ENCODE peak calls at places on chromosomes 11 and 22, in nine cellular contexts. V is IMR-90; Z is heart left ventricle; K is aorta; A is HCT116; Y is ovary; O is CD4-positive, alpha-beta memory T cell; M is neural progenitor cell; W is kidney. G is an unnamed sample. For H3K4me1, the result is how much of the 10 kb centered on the place peaks cover.

GRCh38 chr22:45162531-45162930 is 1.2 kb upstream of the NUP50 start:
- DNase-seq in V (no peak), Z (no peak), K (no peak), A (no peak), Y (no peak), O (no peak), M (peak), W (no peak), G (no peak)

GRCh38 chr11:93936416-93936815 is 84.7 kb upstream of the HEPHL1 start:
- DNase-seq in V (no peak), Z (no peak), K (no peak), A (no peak), Y (no peak), O (no peak), M (no peak), W (no peak), G (no peak)

GRCh38 chr22:46800102-46800857 is 37.8 kb downstream of the TBC1D22A start:
- DNase-seq in V (no peak), Z (no peak), K (peak), A (no peak), Y (no peak), O (no peak), M (no peak), W (peak), G (no peak)

GRCh38 chr11:121890377-121890776 is 225.6 kb downstream of the BLID start:
- DNase-seq in V (peak), Z (no peak), K (no peak), A (no peak), Y (no peak), O (no peak), M (no peak), W (no peak), G (no peak)

GRCh38 chr22:31680764-31681624 is 19.0 kb upstream of the PISD start:
- DNase-seq in V (peak), Z (no peak), K (peak), A (no peak), Y (no peak), O (no peak), M (no peak), W (peak), G (no peak)

GRCh38 chr11:17599460-17599925 is 52.4 kb downstream of the OTOG start:
- DNase-seq in V (no peak), Z (no peak), K (peak), A (no peak), Y (no peak), O (no peak), M (no peak), W (no peak), G (peak)

GRCh38 chr22:42688241-42688913 is 32.3 kb downstream of the A4GALT start:
- DNase-seq in V (peak), Z (peak), K (peak), A (no peak), Y (peak), O (no peak), M (peak), W (peak), G (peak)

GRCh38 chr11:9057032-9057431 is 34.4 kb downstream of the SCUBE2 start:
- DNase-seq in V (peak), Z (no peak), K (no peak), A (no peak), Y (no peak), O (no peak), M (no peak), W (no peak), G (no peak)

GRCh38 chr22:43789452-43789851 is 22.7 kb downstream of the EFCAB6 start:
- DNase-seq in V (peak), Z (no peak), K (no peak), A (no peak), Y (peak), O (no peak), M (no peak), W (peak), G (no peak)

GRCh38 chr11:112797653-112798293 is 163.4 kb upstream of the NCAM1 start:
- DNase-seq in V (no peak), Z (no peak), K (no peak), A (no peak), Y (no peak), O (no peak), M (peak), W (no peak), G (no peak)

GRCh38 chr22:27110985-27111451 is 453.6 kb downstream of the MIAT start:
- DNase-seq in V (peak), Z (no peak), K (no peak), A (no peak), Y (no peak), O (no peak), M (peak), W (no peak), G (no peak)

GRCh38 chr11:125762445-125762844 is 16.2 kb downstream of the PATE2 start:
- DNase-seq in V (no peak), Z (no peak), K (no peak), A (no peak), Y (no peak), O (no peak), M (no peak), W (no peak), G (no peak)
- H3K4me3 ChIP-seq in V (no peak), Z (no peak), K (no peak), A (no peak), Y (no peak), O (no peak), M (no peak), W (no peak), G (no peak)

GRCh38 chr22:23232094-23232905 is 52.0 kb downstream of the BCR start:
- DNase-seq in V (no peak), Z (no peak), K (no peak), A (no peak), Y (no peak), O (no peak), M (no peak), W (no peak), G (no peak)
- H3K4me1 ChIP-seq in V (under half), Z (under half), K (under half), A (under half), Y (under half), O (half or more), M (under half), W (under half), G (under half)

DNA sequence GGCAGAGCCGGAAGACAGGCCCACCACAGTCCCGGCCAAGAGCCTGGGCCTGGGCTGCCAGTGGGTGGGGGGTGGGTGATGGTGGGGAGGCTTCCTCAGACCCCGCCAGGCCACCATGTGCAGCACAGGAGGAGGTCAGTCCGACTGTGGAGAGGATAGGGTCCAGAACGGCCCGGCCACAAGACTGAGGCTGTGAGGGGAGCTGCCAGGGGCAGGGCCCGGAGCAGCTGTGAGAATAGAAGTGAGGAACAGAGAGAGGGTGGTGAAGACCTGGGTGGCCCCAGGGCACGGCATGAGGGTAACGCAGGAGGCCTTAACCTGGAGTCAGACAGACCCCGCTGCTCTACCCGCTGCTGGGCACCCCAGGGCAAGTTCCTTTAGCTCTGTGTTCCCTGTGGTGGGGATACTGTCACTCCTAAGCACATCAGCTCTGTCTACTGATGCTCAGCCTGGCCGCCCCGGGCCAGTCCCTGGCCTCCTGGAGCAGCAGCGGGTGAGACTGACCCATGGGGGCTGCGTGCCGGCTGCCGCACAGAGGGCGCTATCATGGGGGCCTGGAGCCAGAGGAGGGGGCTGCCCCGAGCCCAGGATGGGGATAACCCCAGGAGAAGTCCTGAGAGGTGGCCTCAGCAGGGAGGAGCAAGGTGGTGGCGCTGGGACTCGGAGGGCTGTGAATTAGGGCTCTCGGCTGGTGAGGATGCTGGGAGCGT is 1.7 kb downstream of the FERMT3 start:
- DNase-seq in V (no peak), Z (peak), K (no peak), A (no peak), Y (peak), O (no peak), M (peak), W (peak), G (no peak)
- H3K4me3 ChIP-seq in V (no peak), Z (peak), K (no peak), A (no peak), Y (no peak), O (peak), M (no peak), W (no peak), G (no peak)

DNA sequence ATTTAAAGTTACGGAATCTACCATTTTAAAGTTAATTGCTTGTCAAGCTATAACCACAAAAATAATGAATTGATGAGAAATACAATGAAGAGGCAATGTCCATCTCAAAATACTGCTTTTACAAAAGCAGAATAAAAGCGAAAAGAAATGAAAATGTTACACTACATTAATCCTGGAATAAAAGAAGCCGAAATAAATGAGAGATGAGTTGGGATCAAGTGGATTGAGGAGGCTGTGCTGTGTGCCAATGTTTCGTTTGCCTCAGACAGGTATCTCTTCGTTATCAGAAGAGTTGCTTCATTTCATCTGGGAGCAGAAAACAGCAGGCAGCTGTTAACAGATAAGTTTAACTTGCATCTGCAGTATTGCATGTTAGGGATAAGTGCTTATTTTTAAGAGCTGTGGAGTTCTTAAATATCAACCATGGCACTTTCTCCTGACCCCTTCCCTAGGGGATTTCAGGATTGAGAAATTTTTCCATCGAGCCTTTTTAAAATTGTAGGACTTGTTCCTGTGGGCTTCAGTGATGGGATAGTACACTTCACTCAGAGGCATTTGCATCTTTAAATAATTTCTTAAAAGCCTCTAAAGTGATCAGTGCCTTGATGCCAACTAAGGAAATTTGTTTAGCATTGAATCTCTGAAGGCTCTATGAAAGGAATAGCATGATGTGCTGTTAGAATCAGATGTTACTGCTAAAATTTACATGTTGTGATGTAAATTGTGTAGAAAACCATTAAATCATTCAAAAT is 4.2 kb downstream of the MALAT1 start:
- DNase-seq in V (peak), Z (no peak), K (peak), A (no peak), Y (peak), O (peak), M (no peak), W (no peak), G (no peak)
- H3K4me1 ChIP-seq in V (under half), Z (under half), K (under half), A (half or more), Y (under half), O (under half), M (under half), W (under half), G (under half)

GRCh38 chr22:48099671-48100070 is 1337.2 kb downstream of the TBC1D22A start:
- DNase-seq in V (no peak), Z (no peak), K (peak), A (no peak), Y (no peak), O (no peak), M (no peak), W (no peak), G (no peak)
- H3K4me3 ChIP-seq in V (no peak), Z (no peak), K (no peak), A (no peak), Y (no peak), O (no peak), M (no peak), W (no peak), G (no peak)

DNA sequence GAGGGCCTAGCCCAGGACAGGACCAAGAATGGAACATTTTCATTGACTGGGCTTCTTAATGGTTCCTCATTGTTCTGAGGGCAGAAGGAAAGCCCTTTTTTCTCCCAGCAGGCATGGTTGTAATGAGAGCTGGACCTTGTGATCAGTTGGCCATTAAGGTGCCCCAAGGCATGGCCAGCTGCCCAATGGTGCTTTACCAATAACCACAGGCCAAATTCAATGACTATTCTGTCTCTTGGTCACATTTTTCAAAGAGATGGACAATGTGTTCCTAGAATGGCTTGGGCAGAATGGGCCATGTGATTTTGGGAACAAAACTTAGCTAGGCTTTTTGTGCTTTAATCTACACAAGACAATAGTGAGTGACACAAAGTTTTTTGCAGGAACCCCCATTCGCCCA is 7.3 kb downstream of the NAV2 start:
- DNase-seq in V (no peak), Z (no peak), K (no peak), A (no peak), Y (no peak), O (no peak), M (no peak), W (no peak), G (no peak)
- H3K4me1 ChIP-seq in V (under half), Z (under half), K (under half), A (under half), Y (under half), O (under half), M (under half), W (under half), G (under half)

GRCh38 chr22:35410663-35411034 is 10.7 kb downstream of the MCM5 start:
- DNase-seq in V (no peak), Z (no peak), K (no peak), A (no peak), Y (no peak), O (no peak), M (no peak), W (no peak), G (no peak)

GRCh38 chr22:35411112-35411511 is 11.2 kb downstream of the MCM5 start:
- DNase-seq in V (no peak), Z (no peak), K (no peak), A (no peak), Y (no peak), O (no peak), M (no peak), W (no peak), G (no peak)

GRCh38 chr22:35406443-35406842 is 6.5 kb downstream of the MCM5 start:
- DNase-seq in V (no peak), Z (no peak), K (no peak), A (no peak), Y (no peak), O (no peak), M (no peak), W (no peak), G (no peak)

GRCh38 chr22:35407352-35407751 is 7.4 kb downstream of the MCM5 start:
- DNase-seq in V (no peak), Z (no peak), K (no peak), A (no peak), Y (no peak), O (no peak), M (no peak), W (no peak), G (no peak)

GRCh38 chr22:35409783-35410662 is 10.1 kb downstream of the MCM5 start:
- DNase-seq in V (no peak), Z (no peak), K (no peak), A (no peak), Y (no peak), O (no peak), M (no peak), W (no peak), G (no peak)
- H3K4me3 ChIP-seq in V (no peak), Z (no peak), K (no peak), A (no peak), Y (no peak), O (no peak), M (no peak), W (no peak), G (no peak)

GRCh38 chr22:39943366-39943765 is 16.8 kb upstream of the TMA7B start:
- DNase-seq in V (no peak), Z (no peak), K (no peak), A (no peak), Y (no peak), O (no peak), M (peak), W (no peak), G (no peak)
- H3K4me1 ChIP-seq in V (under half), Z (under half), K (under half), A (under half), Y (under half), O (half or more), M (under half), W (under half), G (under half)

GRCh38 chr11:2379471-2380174 is 2.5 kb downstream of the CD81 start:
- DNase-seq in V (no peak), Z (peak), K (no peak), A (no peak), Y (peak), O (no peak), M (no peak), W (peak), G (no peak)
- H3K4me3 ChIP-seq in V (peak), Z (peak), K (no peak), A (no peak), Y (peak), O (no peak), M (no peak), W (peak), G (no peak)